ENCODE peak calls at places on chromosomes 16 and 17, in five cellular contexts. O is tibial artery, W is Peyer's patch, K is left ventricle myocardium inferior, Y is upper lobe of right lung. R is an unnamed sample.

GRCh38 chr17:43694081-43694870 is 32.6 kb upstream of the MEOX1 start:
- DNase-seq in O (peak; percentile 80), W (peak; percentile 72), K (peak; percentile 55), Y (peak; percentile 82), R (peak; percentile 73)

GRCh38 chr16:56558024-56558747 is 6.7 kb upstream of the MT4 start:
- DNase-seq in O (no peak), W (no peak), K (no peak), Y (peak; percentile 23), R (no peak)

GRCh38 chr16:85151603-85152413 is 39.5 kb upstream of the CIBAR2 start:
- DNase-seq in O (peak; percentile 80), W (no peak), K (peak; percentile 83), Y (no peak), R (no peak)

GRCh38 chr16:11698271-11698689 is 30.0 kb downstream of the SNN start:
- DNase-seq in O (no peak), W (no peak), K (no peak), Y (no peak), R (no peak)

GRCh38 chr17:10233157-10233556 is 34.8 kb upstream of the GAS7 start:
- DNase-seq in O (no peak), W (no peak), K (no peak), Y (no peak), R (no peak)

GRCh38 chr17:19642373-19642893 is 6.1 kb upstream of the ALDH3A2 start:
- DNase-seq in O (no peak), W (no peak), K (no peak), Y (no peak), R (no peak)

GRCh38 chr17:57501016-57501415 is 244.1 kb downstream of the CCDC182 start:
- DNase-seq in O (no peak), W (no peak), K (no peak), Y (no peak), R (no peak)

GRCh38 chr17:38724337-38724988 is 5.7 kb upstream of the CISD3 start:
- DNase-seq in O (peak; percentile 54), W (no peak), K (peak; percentile 72), Y (no peak), R (no peak)

GRCh38 chr16:27717726-27718125 is 167.8 kb downstream of the KATNIP start:
- DNase-seq in O (no peak), W (no peak), K (no peak), Y (peak; percentile 10), R (no peak)

GRCh38 chr16:24309222-24309905 is 53.2 kb downstream of the CACNG3 start:
- DNase-seq in O (no peak), W (no peak), K (no peak), Y (no peak), R (no peak)

GRCh38 chr17:12928736-12929135 is 89.1 kb downstream of the ELAC2 start:
- DNase-seq in O (no peak), W (no peak), K (no peak), Y (no peak), R (no peak)

GRCh38 chr17:4928881-4929280 is 3.2 kb upstream of the GP1BA start:
- DNase-seq in O (no peak), W (no peak), K (no peak), Y (no peak), R (no peak)

GRCh38 chr16:11094075-11094593 is 149.8 kb downstream of the CLEC16A start:
- DNase-seq in O (no peak), W (peak; percentile 69), K (no peak), Y (peak; percentile 63), R (no peak)

GRCh38 chr17:57940217-57940616 is 15.0 kb downstream of the CUEDC1 start:
- DNase-seq in O (no peak), W (no peak), K (no peak), Y (no peak), R (no peak)

GRCh38 chr16:66516808-66517585 is 32.9 kb downstream of the TK2 start:
- DNase-seq in O (peak; percentile 99), W (peak; percentile 97), K (peak; percentile 97), Y (peak; percentile 97), R (peak; percentile 77)

GRCh38 chr17:65848751-65849150 is 287.3 kb upstream of the AXIN2 start:
- DNase-seq in O (no peak), W (no peak), K (no peak), Y (no peak), R (no peak)

GRCh38 chr16:4937782-4938682 is 1.1 kb upstream of the PPL start:
- DNase-seq in O (no peak), W (no peak), K (no peak), Y (peak; percentile 79), R (no peak)

GRCh38 chr16:57386381-57386951 is 14.2 kb downstream of the CX3CL1 start:
- DNase-seq in O (no peak), W (no peak), K (no peak), Y (no peak), R (no peak)

GRCh38 chr16:30401768-30402425 is 5.5 kb upstream of the ZNF771 start:
- DNase-seq in O (no peak), W (no peak), K (no peak), Y (no peak), R (no peak)

GRCh38 chr16:79013004-79013403 is 587.5 kb downstream of the MAF start:
- DNase-seq in O (no peak), W (no peak), K (no peak), Y (no peak), R (no peak)

GRCh38 chr17:62692721-62693431 is 65.4 kb downstream of the MRC2 start:
- DNase-seq in O (no peak), W (no peak), K (no peak), Y (no peak), R (no peak)

GRCh38 chr17:29135464-29135863 is 44.7 kb downstream of the MYO18A start:
- DNase-seq in O (no peak), W (no peak), K (no peak), Y (no peak), R (no peak)

GRCh38 chr17:74877592-74878543 is 5.1 kb upstream of the FDXR start:
- DNase-seq in O (no peak), W (no peak), K (no peak), Y (no peak), R (no peak)

GRCh38 chr17:80832266-80832676 is 159.4 kb upstream of the CHMP6 start:
- DNase-seq in O (no peak), W (no peak), K (no peak), Y (peak; percentile 32), R (no peak)

GRCh38 chr17:5019475-5019956 is 15.7 kb downstream of the SLC52A1 start:
- DNase-seq in O (no peak), W (no peak), K (no peak), Y (no peak), R (peak; percentile 32)

DNA sequence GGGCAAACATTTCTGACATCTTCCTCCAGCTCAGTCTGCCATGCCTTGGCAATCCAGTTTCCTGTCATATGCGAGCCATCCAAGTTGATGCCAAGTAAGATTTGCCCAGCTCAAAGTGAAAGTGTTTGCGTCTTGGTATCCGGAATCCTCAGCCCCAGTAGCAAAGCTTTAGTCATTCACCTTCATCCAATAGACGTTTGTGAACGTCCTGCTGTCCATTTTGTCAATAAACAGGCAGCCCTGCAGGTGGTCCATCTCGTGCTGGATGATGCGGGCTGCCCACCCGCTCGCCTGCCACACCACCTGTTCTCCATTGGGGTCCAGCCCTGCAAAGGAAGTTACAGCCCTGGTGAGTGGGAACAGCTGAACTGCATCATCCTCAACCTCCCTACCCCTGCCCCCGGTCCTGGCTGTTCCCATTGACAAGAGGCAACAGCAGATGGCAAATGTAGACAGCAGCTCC is 1.5 kb downstream of the PDF start:
- DNase-seq in O (peak; percentile 2), W (no peak), K (no peak), Y (no peak), R (peak; percentile 46)
- H3K4me3 ChIP-seq in O (peak overlapping the region; percentile 96), W (peak overlapping the region; percentile 91), K (peak overlapping the region; percentile 98), Y (peak overlapping the region; percentile 85), R (peak overlapping the region; percentile 83)

DNA sequence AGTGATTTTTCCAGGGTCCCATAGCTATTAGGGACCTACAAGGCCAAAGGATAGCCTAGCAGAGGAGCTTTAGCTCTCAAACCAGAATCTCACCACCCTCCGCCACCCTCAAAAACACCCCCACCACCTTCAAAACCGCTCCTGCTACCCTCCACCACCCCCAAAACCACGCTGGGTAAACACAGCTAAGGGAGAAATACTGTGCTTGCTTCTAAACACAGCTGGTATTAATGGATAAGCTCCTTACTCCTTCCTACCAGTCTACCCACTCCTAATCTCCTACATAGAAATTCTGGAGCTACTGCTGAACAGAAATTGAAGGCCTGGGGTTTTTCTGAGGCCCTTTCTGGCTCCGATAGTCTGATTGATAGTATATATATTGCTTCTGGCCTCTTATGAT is 2.2 kb upstream of the LPCAT2 start:
- DNase-seq in O (no peak), W (no peak), K (no peak), Y (no peak), R (no peak)
- H3K4me1 ChIP-seq in O (peaks cover 32% of the 10 kb centered on the region), W (peaks cover 15% of the 10 kb centered on the region), K (peaks cover 39% of the 10 kb centered on the region), Y (peaks cover 17% of the 10 kb centered on the region), R (peaks cover 2% of the 10 kb centered on the region)

GRCh38 chr16:1959269-1960039 is at the start of gene NDUFB10:
- DNase-seq in O (peak; percentile 89), W (peak; percentile 88), K (peak; percentile 94), Y (peak; percentile 97), R (peak; percentile 91)
- TF ChIP-seq CTCF in O (peak; percentile 60), W (peak; percentile 80), K (peak; percentile 76), Y (peak; percentile 76), R (peak; percentile 59)

DNA sequence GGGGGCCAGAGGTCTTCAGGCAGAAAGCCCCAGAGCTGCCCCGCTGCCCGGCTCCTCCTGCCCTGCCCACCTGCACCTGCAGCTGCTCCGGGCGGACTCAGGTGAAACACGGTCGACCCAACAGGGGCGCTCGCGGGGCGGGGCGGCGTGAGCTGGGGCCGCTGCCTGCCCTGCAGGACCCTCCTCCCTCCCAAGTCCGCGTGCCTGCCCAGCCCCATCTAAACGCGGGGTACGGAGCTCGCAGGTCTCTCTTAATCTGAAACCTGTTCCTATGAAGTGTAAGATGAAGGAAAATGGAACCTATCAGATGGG is 28.1 kb downstream of the GNPTG start:
- DNase-seq in O (no peak), W (no peak), K (no peak), Y (no peak), R (no peak)
- H3K4me3 ChIP-seq in O (peak overlapping the region; percentile 57), W (peak overlapping the region; percentile 54), K (peak overlapping the region; percentile 68), Y (peak overlapping the region; percentile 14), R (no peak overlapping the region)

DNA sequence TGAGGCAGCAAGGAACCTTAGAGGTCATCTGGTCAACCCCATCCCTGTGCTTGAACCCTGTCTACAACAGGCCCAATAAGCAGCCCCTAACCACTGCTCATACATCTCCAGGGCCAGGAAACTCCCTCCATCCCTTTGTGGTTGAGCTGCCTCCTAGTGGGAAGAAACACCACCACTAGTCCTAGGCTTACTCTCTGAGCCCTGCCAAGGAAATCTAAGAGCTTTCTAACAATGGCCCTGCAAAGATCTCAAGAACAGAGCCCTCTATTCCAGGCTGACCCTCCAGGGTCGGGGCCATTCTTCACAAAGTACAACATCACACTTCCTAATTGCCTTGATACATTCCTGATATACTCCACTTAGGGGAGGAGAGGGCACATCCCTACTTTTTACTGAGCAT is 5.8 kb downstream of the ACLY start:
- DNase-seq in O (no peak), W (no peak), K (no peak), Y (no peak), R (no peak)
- H3K4me1 ChIP-seq in O (peaks cover 19% of the 10 kb centered on the region), W (no peaks in the 10 kb centered on the region), K (peaks cover 41% of the 10 kb centered on the region), Y (peaks cover 10% of the 10 kb centered on the region), R (peaks cover 17% of the 10 kb centered on the region)

GRCh38 chr17:76279742-76280287 is 14.7 kb downstream of the UBALD2 start:
- DNase-seq in O (no peak), W (no peak), K (no peak), Y (no peak), R (no peak)

GRCh38 chr17:76280650-76281049 is 15.5 kb downstream of the UBALD2 start:
- DNase-seq in O (no peak), W (no peak), K (no peak), Y (no peak), R (no peak)

GRCh38 chr17:76278952-76279741 is 14.0 kb downstream of the UBALD2 start:
- DNase-seq in O (peak; percentile 86), W (peak; percentile 88), K (peak; percentile 89), Y (peak; percentile 94), R (peak; percentile 91)

GRCh38 chr17:76278268-76278908 is 13.2 kb downstream of the UBALD2 start:
- DNase-seq in O (no peak), W (no peak), K (no peak), Y (no peak), R (no peak)

GRCh38 chr17:76281573-76282371 is 16.6 kb downstream of the UBALD2 start:
- DNase-seq in O (no peak), W (no peak), K (peak; percentile 37), Y (no peak), R (no peak)
- TF ChIP-seq CTCF in O (no peak), W (no peak), K (no peak), Y (no peak), R (no peak)

R was measured in CD8-positive, alpha-beta T cell.